ENCODE peak calls at places on chromosomes 4 and X, in six cellular contexts. R is Daoy; A is Ammon's horn; F is progenitor cell of endocrine pancreas; D is naive thymus-derived CD8-positive, alpha-beta T cell; X is transverse colon. C is an unnamed sample.

GRCh38 chr4:169968999-169969398 is 57.2 kb downstream of the MFAP3L start:
- DNase-seq in A (no peak), X (no peak), F (no peak), D (no peak), R (peak; percentile 8), C (no peak)

GRCh38 chr4:138251904-138252303 is 9.8 kb upstream of the SLC7A11 start:
- DNase-seq in D (no peak), R (no peak), F (no peak), X (no peak), A (no peak), C (no peak)

GRCh38 chr4:147732516-147733193 is 767 bp downstream of the ARHGAP10 start:
- DNase-seq in R (peak; percentile 31), D (peak; percentile 21), F (peak; percentile 29), X (peak; percentile 11), A (peak; percentile 5), C (no peak)

GRCh38 chr4:113467581-113467980 is 294.0 kb downstream of the CAMK2D start:
- DNase-seq in F (no peak), D (no peak), X (no peak), R (peak; percentile 40), A (peak; percentile 32), C (no peak)

GRCh38 chr4:188025476-188025875 is 29.9 kb downstream of the ZFP42 start:
- DNase-seq in D (no peak), F (no peak), R (no peak), X (no peak), A (no peak), C (no peak)

GRCh38 chr4:73104695-73105094 is 35.2 kb upstream of the COX18 start:
- DNase-seq in X (no peak), D (no peak), R (no peak), A (no peak), F (no peak), C (no peak)

GRCh38 chr4:3628868-3629175 is 96.6 kb upstream of the LRPAP1 start:
- DNase-seq in A (no peak), D (no peak), R (no peak), X (no peak), F (no peak), C (no peak)

GRCh38 chrX:8103655-8104054 is 67.4 kb downstream of the VCX2 start:
- DNase-seq in F (no peak), A (no peak), R (no peak), D (no peak), X (no peak), C (no peak)

GRCh38 chrX:24858004-24858746 is 157.6 kb downstream of the ARX start:
- DNase-seq in D (no peak), R (no peak), F (no peak), X (no peak), A (no peak), C (no peak)

GRCh38 chr4:143482753-143483362 is 30.6 kb upstream of the SMARCA5 start:
- DNase-seq in A (peak; percentile 75), R (peak; percentile 9), X (no peak), F (no peak), D (no peak), C (no peak)

GRCh38 chrX:138775501-138775900 is 64.0 kb upstream of the FGF13 start:
- DNase-seq in X (no peak), D (no peak), F (no peak), R (peak; percentile 4), A (peak; percentile 31), C (no peak)

GRCh38 chr4:2771264-2771663 is 15.1 kb upstream of the TNIP2 start:
- DNase-seq in D (no peak), R (no peak), X (no peak), F (no peak), A (no peak), C (no peak)

GRCh38 chr4:24382381-24382780 is 202.0 kb downstream of the DHX15 start:
- DNase-seq in D (no peak), F (no peak), X (no peak), A (no peak), R (peak; percentile 46), C (no peak)

GRCh38 chr4:73172166-73172565 is 86.4 kb downstream of the ANKRD17 start:
- DNase-seq in A (no peak), R (no peak), X (no peak), D (no peak), F (no peak), C (no peak)

GRCh38 chr4:3657917-3658913 is 108.0 kb upstream of the ADRA2C start:
- DNase-seq in D (no peak), A (no peak), F (no peak), X (no peak), R (peak; percentile 65), C (no peak)

GRCh38 chr4:3451956-3452355 is 10.2 kb downstream of the HGFAC start:
- DNase-seq in X (no peak), D (no peak), R (peak; percentile 39), F (no peak), A (no peak), C (no peak)

GRCh38 chrX:1421433-1422134 is 29.7 kb upstream of the SLC25A6 start:
- DNase-seq in R (no peak), A (no peak), D (no peak), F (no peak), X (no peak), C (no peak)

GRCh38 chr4:141540643-141541042 is 95.7 kb upstream of the IL15 start:
- DNase-seq in D (no peak), R (peak; percentile 5), F (no peak), A (no peak), X (no peak), C (no peak)

GRCh38 chrX:154372612-154373022 is 1.8 kb downstream of the FLNA start:
- DNase-seq in R (no peak), D (no peak), A (no peak), F (no peak), X (no peak), C (no peak)

GRCh38 chr4:37555324-37555723 is 130.9 kb downstream of the RELL1 start:
- DNase-seq in X (no peak), D (no peak), A (no peak), R (peak; percentile 54), F (no peak), C (no peak)